ENCODE peak calls at places on chromosome 4, in eight cellular contexts. One of them, this sample, is unnamed.

GRCh38 chr4:142043509-142043908 is 407.1 kb downstream of the IL15 start:
- DNase-seq in activated naive CD8-positive, alpha-beta T cell treated with anti-CD3 and anti-CD28 coated beads for 36 hours: no peak
- DNase-seq in stimulated activated CD4-positive, alpha-beta T cell treated with anti-CD3 and anti-CD28 coated beads, Interleukin-2, amount 100 ng/mL, for 48 hours: no peak
- DNase-seq in H54: no peak
- DNase-seq in NCI-H1105: no peak
- DNase-seq in amniotic epithelial cell: peak; percentile 38
- DNase-seq in A549: no peak
- DNase-seq in B cell: no peak
- DNase-seq in this sample: no peak

GRCh38 chr4:8615921-8616787 is 23.6 kb downstream of the CPZ start:
- DNase-seq in A549: no peak
- DNase-seq in activated naive CD8-positive, alpha-beta T cell treated with anti-CD3 and anti-CD28 coated beads for 36 hours: no peak
- DNase-seq in amniotic epithelial cell: no peak
- DNase-seq in stimulated activated CD4-positive, alpha-beta T cell treated with anti-CD3 and anti-CD28 coated beads, Interleukin-2, amount 100 ng/mL, for 48 hours: no peak
- DNase-seq in B cell: no peak
- DNase-seq in NCI-H1105: no peak
- DNase-seq in H54: no peak
- DNase-seq in this sample: no peak

GRCh38 chr4:182770259-182770968 is 146.8 kb downstream of the DCTD start:
- DNase-seq in B cell: no peak
- DNase-seq in activated naive CD8-positive, alpha-beta T cell treated with anti-CD3 and anti-CD28 coated beads for 36 hours: no peak
- DNase-seq in stimulated activated CD4-positive, alpha-beta T cell treated with anti-CD3 and anti-CD28 coated beads, Interleukin-2, amount 100 ng/mL, for 48 hours: no peak
- DNase-seq in NCI-H1105: no peak
- DNase-seq in H54: no peak
- DNase-seq in A549: no peak
- DNase-seq in amniotic epithelial cell: no peak
- DNase-seq in this sample: no peak

GRCh38 chr4:37685726-37686372 is 327 bp downstream of the RELL1 start:
- DNase-seq in B cell: no peak
- DNase-seq in NCI-H1105: no peak
- DNase-seq in stimulated activated CD4-positive, alpha-beta T cell treated with anti-CD3 and anti-CD28 coated beads, Interleukin-2, amount 100 ng/mL, for 48 hours: peak; percentile 19
- DNase-seq in activated naive CD8-positive, alpha-beta T cell treated with anti-CD3 and anti-CD28 coated beads for 36 hours: peak; percentile 59
- DNase-seq in A549: peak; percentile 12
- DNase-seq in amniotic epithelial cell: no peak
- DNase-seq in H54: peak; percentile 12
- DNase-seq in this sample: no peak

GRCh38 chr4:39637572-39638357 is 900 bp downstream of the SMIM14 start:
- DNase-seq in H54: no peak
- DNase-seq in A549: peak; percentile 48
- DNase-seq in B cell: peak; percentile 60
- DNase-seq in activated naive CD8-positive, alpha-beta T cell treated with anti-CD3 and anti-CD28 coated beads for 36 hours: peak; percentile 23
- DNase-seq in amniotic epithelial cell: peak; percentile 65
- DNase-seq in NCI-H1105: no peak
- DNase-seq in stimulated activated CD4-positive, alpha-beta T cell treated with anti-CD3 and anti-CD28 coated beads, Interleukin-2, amount 100 ng/mL, for 48 hours: peak; percentile 2
- DNase-seq in this sample: peak; percentile 25

GRCh38 chr4:915041-915474 is 17.1 kb downstream of the GAK start:
- DNase-seq in stimulated activated CD4-positive, alpha-beta T cell treated with anti-CD3 and anti-CD28 coated beads, Interleukin-2, amount 100 ng/mL, for 48 hours: no peak
- DNase-seq in H54: no peak
- DNase-seq in A549: no peak
- DNase-seq in amniotic epithelial cell: no peak
- DNase-seq in activated naive CD8-positive, alpha-beta T cell treated with anti-CD3 and anti-CD28 coated beads for 36 hours: no peak
- DNase-seq in B cell: no peak
- DNase-seq in NCI-H1105: no peak
- DNase-seq in this sample: no peak

GRCh38 chr4:47160095-47160494 is 128.7 kb downstream of the GABRB1 start:
- DNase-seq in B cell: no peak
- DNase-seq in amniotic epithelial cell: no peak
- DNase-seq in NCI-H1105: no peak
- DNase-seq in activated naive CD8-positive, alpha-beta T cell treated with anti-CD3 and anti-CD28 coated beads for 36 hours: no peak
- DNase-seq in A549: no peak
- DNase-seq in stimulated activated CD4-positive, alpha-beta T cell treated with anti-CD3 and anti-CD28 coated beads, Interleukin-2, amount 100 ng/mL, for 48 hours: no peak
- DNase-seq in H54: no peak
- DNase-seq in this sample: no peak

GRCh38 chr4:139606600-139607301 is 50.7 kb upstream of the SETD7 start:
- DNase-seq in H54: no peak
- DNase-seq in amniotic epithelial cell: peak; percentile 70
- DNase-seq in NCI-H1105: no peak
- DNase-seq in activated naive CD8-positive, alpha-beta T cell treated with anti-CD3 and anti-CD28 coated beads for 36 hours: no peak
- DNase-seq in B cell: no peak
- DNase-seq in A549: peak; percentile 86
- DNase-seq in stimulated activated CD4-positive, alpha-beta T cell treated with anti-CD3 and anti-CD28 coated beads, Interleukin-2, amount 100 ng/mL, for 48 hours: no peak
- DNase-seq in this sample: no peak

GRCh38 chr4:108762559-108763225 is at the start of gene ETNPPL:
- DNase-seq in activated naive CD8-positive, alpha-beta T cell treated with anti-CD3 and anti-CD28 coated beads for 36 hours: peak; percentile 45
- DNase-seq in H54: no peak
- DNase-seq in B cell: no peak
- DNase-seq in amniotic epithelial cell: no peak
- DNase-seq in A549: peak; percentile 2
- DNase-seq in stimulated activated CD4-positive, alpha-beta T cell treated with anti-CD3 and anti-CD28 coated beads, Interleukin-2, amount 100 ng/mL, for 48 hours: peak; percentile 11
- DNase-seq in NCI-H1105: peak; percentile 5
- DNase-seq in this sample: no peak

GRCh38 chr4:8679032-8679431 is 86.5 kb downstream of the CPZ start:
- DNase-seq in activated naive CD8-positive, alpha-beta T cell treated with anti-CD3 and anti-CD28 coated beads for 36 hours: no peak
- DNase-seq in B cell: no peak
- DNase-seq in H54: no peak
- DNase-seq in A549: no peak
- DNase-seq in NCI-H1105: no peak
- DNase-seq in amniotic epithelial cell: no peak
- DNase-seq in stimulated activated CD4-positive, alpha-beta T cell treated with anti-CD3 and anti-CD28 coated beads, Interleukin-2, amount 100 ng/mL, for 48 hours: no peak
- DNase-seq in this sample: no peak

GRCh38 chr4:36402008-36402758 is 120.8 kb downstream of the DTHD1 start:
- DNase-seq in A549: no peak
- DNase-seq in stimulated activated CD4-positive, alpha-beta T cell treated with anti-CD3 and anti-CD28 coated beads, Interleukin-2, amount 100 ng/mL, for 48 hours: no peak
- DNase-seq in B cell: no peak
- DNase-seq in amniotic epithelial cell: no peak
- DNase-seq in activated naive CD8-positive, alpha-beta T cell treated with anti-CD3 and anti-CD28 coated beads for 36 hours: no peak
- DNase-seq in H54: no peak
- DNase-seq in NCI-H1105: no peak
- DNase-seq in this sample: no peak

GRCh38 chr4:153933851-153934688 is 145.2 kb upstream of the SFRP2 start:
- DNase-seq in stimulated activated CD4-positive, alpha-beta T cell treated with anti-CD3 and anti-CD28 coated beads, Interleukin-2, amount 100 ng/mL, for 48 hours: no peak
- DNase-seq in B cell: no peak
- DNase-seq in A549: no peak
- DNase-seq in H54: no peak
- DNase-seq in NCI-H1105: no peak
- DNase-seq in amniotic epithelial cell: no peak
- DNase-seq in activated naive CD8-positive, alpha-beta T cell treated with anti-CD3 and anti-CD28 coated beads for 36 hours: no peak
- DNase-seq in this sample: no peak

GRCh38 chr4:8608714-8609391 is 16.3 kb downstream of the CPZ start:
- DNase-seq in NCI-H1105: no peak
- DNase-seq in amniotic epithelial cell: no peak
- DNase-seq in A549: no peak
- DNase-seq in B cell: no peak
- DNase-seq in stimulated activated CD4-positive, alpha-beta T cell treated with anti-CD3 and anti-CD28 coated beads, Interleukin-2, amount 100 ng/mL, for 48 hours: no peak
- DNase-seq in activated naive CD8-positive, alpha-beta T cell treated with anti-CD3 and anti-CD28 coated beads for 36 hours: no peak
- DNase-seq in H54: no peak
- DNase-seq in this sample: no peak

GRCh38 chr4:120921456-120922389 is 803 bp downstream of the PRDM5 start:
- DNase-seq in activated naive CD8-positive, alpha-beta T cell treated with anti-CD3 and anti-CD28 coated beads for 36 hours: peak; percentile 63
- DNase-seq in amniotic epithelial cell: peak; percentile 64
- DNase-seq in stimulated activated CD4-positive, alpha-beta T cell treated with anti-CD3 and anti-CD28 coated beads, Interleukin-2, amount 100 ng/mL, for 48 hours: peak; percentile 10
- DNase-seq in H54: peak; percentile 49
- DNase-seq in B cell: no peak
- DNase-seq in NCI-H1105: peak; percentile 4
- DNase-seq in A549: peak; percentile 61
- DNase-seq in this sample: peak; percentile 58

This sample was measured in NCI-H226.